ENCODE peak calls at places on chromosomes 4 and X, in four cellular contexts. C, W, Q and E are unnamed samples.

GRCh38 chrX:124346064-124346876 is at the start of gene SH2D1A:
- DNase-seq in C (no peak), W (no peak), Q (no peak), E (no peak)

GRCh38 chr4:152997771-152998487 is 61.8 kb downstream of the FHDC1 start:
- DNase-seq in C (no peak), W (peak; percentile 98), Q (no peak), E (no peak)

GRCh38 chr4:188372051-188372450 is 232.8 kb downstream of the TRIML1 start:
- DNase-seq in C (no peak), W (peak; percentile 59), Q (no peak), E (no peak)

GRCh38 chr4:187128226-187128625 is 404.6 kb upstream of the FAT1 start:
- DNase-seq in C (no peak), W (peak; percentile 97), Q (no peak), E (no peak)

GRCh38 chrX:132257116-132257515 is 37.9 kb upstream of the RAP2C start:
- DNase-seq in C (no peak), W (no peak), Q (no peak), E (no peak)

GRCh38 chr4:22287626-22288025 is 228.2 kb downstream of the ADGRA3 start:
- DNase-seq in C (no peak), W (no peak), Q (no peak), E (no peak)

GRCh38 chr4:7802093-7802726 is 137.5 kb downstream of the AFAP1 start:
- DNase-seq in C (peak; percentile 84), W (peak; percentile 26), Q (peak; percentile 40), E (peak; percentile 27)

GRCh38 chrX:81121513-81122363 is 80.0 kb downstream of the HMGN5 start:
- DNase-seq in C (peak; percentile 88), W (peak; percentile 68), Q (peak; percentile 76), E (peak; percentile 84)

GRCh38 chrX:74492720-74493201 is 71.5 kb downstream of the SLC16A2 start:
- DNase-seq in C (no peak), W (no peak), Q (no peak), E (no peak)

GRCh38 chrX:72393836-72394517 is 88.3 kb upstream of the CITED1 start:
- DNase-seq in C (no peak), W (no peak), Q (no peak), E (no peak)